ENCODE peak calls at places on chromosome 19, in seven cellular contexts. I is fibroblast of lung, N is upper lobe of right lung, U is thoracic aorta, P is right atrium auricular region, W is thyroid gland, S is cardiac fibroblast. J is an unnamed sample.
A peak's percentile ranks its signal among the peaks of the same experiment; 100 is the strongest.

GRCh38 chr19:29538651-29539050 is 12.9 kb downstream of the VSTM2B start:
- DNase-seq in I (no peak), N (peak; percentile 20), U (no peak), P (no peak), W (no peak), S (no peak), J (no peak)

GRCh38 chr19:43780706-43781525 is at the start of gene KCNN4:
- DNase-seq in I (peak; percentile 54), N (peak; percentile 70), U (no peak), P (no peak), W (no peak), S (peak; percentile 73), J (no peak)

GRCh38 chr19:13054605-13055212 is 47.9 kb downstream of the LYL1 start:
- DNase-seq in I (no peak), N (no peak), U (no peak), P (no peak), W (no peak), S (no peak), J (no peak)

GRCh38 chr19:30036154-30037129 is 94.4 kb downstream of the URI1 start:
- DNase-seq in I (no peak), N (no peak), U (no peak), P (no peak), W (no peak), S (peak; percentile 9), J (no peak)

GRCh38 chr19:3660493-3661219 is 34.1 kb upstream of the CACTIN start:
- DNase-seq in I (no peak), N (no peak), U (no peak), P (no peak), W (no peak), S (no peak), J (no peak)

GRCh38 chr19:6767081-6767356 is 216 bp downstream of the SH2D3A start:
- DNase-seq in I (no peak), N (no peak), U (no peak), P (no peak), W (no peak), S (no peak), J (no peak)

GRCh38 chr19:55694656-55695491 is 19.8 kb downstream of the EPN1 start:
- DNase-seq in I (no peak), N (peak; percentile 52), U (no peak), P (no peak), W (no peak), S (no peak), J (no peak)

GRCh38 chr19:39194832-39195542 is 1.8 kb upstream of the NCCRP1 start:
- DNase-seq in I (no peak), N (no peak), U (no peak), P (no peak), W (no peak), S (no peak), J (no peak)

GRCh38 chr19:47155141-47155540 is 24.5 kb downstream of the SAE1 start:
- DNase-seq in I (peak; percentile 70), N (no peak), U (no peak), P (no peak), W (no peak), S (no peak), J (no peak)

GRCh38 chr19:16623066-16623465 is 4.9 kb downstream of the MED26 start:
- DNase-seq in I (no peak), N (no peak), U (no peak), P (no peak), W (no peak), S (no peak), J (no peak)

GRCh38 chr19:43332058-43332922 is 21.2 kb upstream of the CD177 start:
- DNase-seq in I (no peak), N (no peak), U (no peak), P (no peak), W (no peak), S (no peak), J (no peak)

GRCh38 chr19:14139944-14140343 is 3.6 kb upstream of the ASF1B start:
- DNase-seq in I (no peak), N (no peak), U (no peak), P (no peak), W (no peak), S (no peak), J (no peak)

GRCh38 chr19:16301999-16302694 is 22.5 kb upstream of the KLF2 start:
- DNase-seq in I (peak; percentile 53), N (no peak), U (no peak), P (no peak), W (no peak), S (peak; percentile 64), J (peak; percentile 31)

GRCh38 chr19:44111910-44112463 is 1.2 kb upstream of the ZNF225 start:
- DNase-seq in I (peak; percentile 92), N (no peak), U (no peak), P (no peak), W (peak; percentile 12), S (peak; percentile 94), J (peak; percentile 58)

GRCh38 chr19:49009828-49010227 is 7.1 kb downstream of the LHB start:
- DNase-seq in I (no peak), N (no peak), U (no peak), P (no peak), W (no peak), S (no peak), J (no peak)

GRCh38 chr19:30406220-30406944 is 34.2 kb downstream of the ZNF536 start:
- DNase-seq in I (peak; percentile 1), N (no peak), U (no peak), P (no peak), W (peak; percentile 54), S (no peak), J (no peak)

GRCh38 chr19:15913830-15914229 is 16.0 kb upstream of the CYP4F2 start:
- DNase-seq in I (no peak), N (no peak), U (no peak), P (no peak), W (no peak), S (no peak), J (no peak)

DNA sequence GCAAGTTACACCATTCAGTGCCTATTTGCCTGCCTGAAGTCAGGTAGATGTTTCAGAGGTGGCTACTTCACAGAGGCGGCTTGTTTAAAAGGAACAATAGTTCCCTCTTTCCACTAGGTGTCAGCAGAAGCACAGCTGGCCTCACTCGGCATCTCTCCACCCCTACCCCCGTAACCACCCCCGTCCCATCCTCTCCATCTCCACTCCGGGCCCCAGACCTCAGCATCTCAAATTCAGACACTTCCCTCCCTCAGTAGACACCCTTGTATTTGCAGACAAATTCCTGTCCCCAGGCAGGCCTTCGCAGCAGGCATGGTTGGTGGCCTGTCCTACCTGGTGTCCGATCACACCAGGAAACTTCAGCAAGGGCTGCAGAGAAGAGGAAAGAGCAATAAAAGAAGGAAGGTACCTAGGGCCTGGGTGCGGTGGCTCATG is 9.1 kb upstream of the DPP9 start:
- DNase-seq in I (peak; percentile 63), N (no peak), U (no peak), P (no peak), W (peak; percentile 24), S (peak; percentile 71), J (no peak)
- H3K4me3 ChIP-seq in I (no peak overlapping the region), N (no peak overlapping the region), U (peak overlapping the region; percentile 20), P (no peak overlapping the region), W (no peak overlapping the region), S (no peak overlapping the region), J (no peak overlapping the region)

GRCh38 chr19:45444318-45445041 is 20.8 kb upstream of the ERCC1 start:
- DNase-seq in I (peak; percentile 78), N (peak; percentile 98), U (peak; percentile 83), P (peak; percentile 95), W (peak; percentile 98), S (peak; percentile 88), J (no peak)
- H3K4me3 ChIP-seq in I (peak overlapping the region; percentile 19), N (peak overlapping the region; percentile 52), U (peak overlapping the region; percentile 77), P (peak overlapping the region; percentile 55), W (no peak overlapping the region), S (no peak overlapping the region), J (no peak overlapping the region)

GRCh38 chr19:35115538-35115951 is at the start of gene FXYD3:
- DNase-seq in I (no peak), N (no peak), U (no peak), P (no peak), W (no peak), S (no peak), J (no peak)
- H3K4me3 ChIP-seq in I (no peak within 1 kb of the TSS), N (peak within 1 kb of the TSS; percentile 44), U (peak within 1 kb of the TSS; percentile 64), P (peak within 1 kb of the TSS; percentile 39), W (no peak within 1 kb of the TSS), S (no peak within 1 kb of the TSS), J (peak within 1 kb of the TSS; percentile 26)

GRCh38 chr19:21487969-21488368 is 17.4 kb upstream of the ZNF429 start:
- DNase-seq in I (no peak), N (no peak), U (no peak), P (no peak), W (no peak), S (no peak), J (no peak)
- H3K4me3 ChIP-seq in I (no peak overlapping the region), N (no peak overlapping the region), U (no peak overlapping the region), P (no peak overlapping the region), W (no peak overlapping the region), S (no peak overlapping the region), J (no peak overlapping the region)

GRCh38 chr19:58277197-58277596 is 1.6 kb upstream of the ZNF8 start:
- DNase-seq in I (no peak), N (no peak), U (no peak), P (no peak), W (no peak), S (no peak), J (no peak)
- H3K4me3 ChIP-seq in I (no peak overlapping the region), N (no peak overlapping the region), U (no peak overlapping the region), P (no peak overlapping the region), W (no peak overlapping the region), S (no peak overlapping the region), J (no peak overlapping the region)

GRCh38 chr19:1524972-1525325 is 1.1 kb downstream of the PLK5 start:
- DNase-seq in I (no peak), N (no peak), U (no peak), P (no peak), W (no peak), S (no peak), J (no peak)

GRCh38 chr19:1523412-1524205 is at the start of gene PLK5:
- DNase-seq in I (no peak), N (no peak), U (no peak), P (no peak), W (no peak), S (no peak), J (no peak)

GRCh38 chr19:1525343-1525742 is 1.5 kb downstream of the PLK5 start:
- DNase-seq in I (no peak), N (no peak), U (no peak), P (no peak), W (no peak), S (no peak), J (no peak)

GRCh38 chr19:1522838-1523237 is 1.0 kb upstream of the PLK5 start:
- DNase-seq in I (no peak), N (no peak), U (no peak), P (no peak), W (no peak), S (no peak), J (no peak)

DNA sequence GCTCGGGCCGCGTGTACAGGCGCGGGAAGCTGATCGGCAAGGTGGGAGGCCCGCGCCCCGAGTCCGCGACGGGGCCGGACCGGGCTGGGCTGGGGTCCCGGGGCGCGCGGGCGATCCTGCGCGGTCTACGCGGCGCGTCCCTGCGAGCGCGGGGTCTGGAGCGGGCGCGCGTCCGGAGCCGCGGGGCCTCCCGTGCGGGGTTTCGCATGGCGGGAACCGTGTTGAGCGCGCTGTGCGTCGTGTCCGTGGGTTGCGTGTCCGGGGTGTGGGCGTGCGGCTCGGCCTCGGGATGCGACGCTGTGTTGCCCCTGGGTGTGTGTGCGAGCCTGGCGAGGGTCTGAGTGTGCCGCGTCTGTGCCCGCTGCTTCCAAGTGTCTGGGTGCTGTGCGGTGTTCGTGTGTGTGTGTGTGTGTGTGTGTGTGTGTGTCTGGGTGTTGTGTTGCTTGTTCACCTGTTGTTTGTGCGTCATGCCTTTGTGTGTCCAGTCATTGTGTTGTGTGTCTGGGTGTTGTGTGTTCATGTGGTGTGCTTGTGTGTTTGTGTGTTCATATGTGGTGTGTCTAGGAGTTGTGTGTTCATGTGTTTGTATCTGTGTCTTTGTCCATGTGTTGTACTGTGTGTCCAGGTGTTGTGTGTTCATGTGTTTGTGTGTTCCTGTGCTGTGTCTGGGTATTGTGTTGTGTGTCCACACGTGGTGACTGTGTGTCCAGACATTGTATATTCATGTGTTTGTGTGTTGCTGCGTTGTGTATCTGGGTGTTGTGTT is 512 bp downstream of the PLK5 start:
- DNase-seq in I (no peak), N (no peak), U (no peak), P (no peak), W (no peak), S (no peak), J (no peak)
- H3K4me3 ChIP-seq in I (no peak overlapping the region), N (no peak overlapping the region), U (no peak overlapping the region), P (peak overlapping the region; percentile 31), W (no peak overlapping the region), S (no peak overlapping the region), J (no peak overlapping the region)